ENCODE peak calls at places on chromosomes 13 and 19, in nine cellular contexts. Q is stimulated activated CD8-positive, alpha-beta memory T cell treated with anti-CD3 and anti-CD28 coated beads, Interleukin-7, amount 100 ng/mL, for 1 hour; F is left lung; G is ELR; B is AML-193; V is colonic mucosa; C is CD8-positive, alpha-beta T cell; D is NCI-H1092; A is fibroblast of the aortic adventitia. I is an unnamed sample.

GRCh38 chr13:74134777-74135305 is 637 bp upstream of the KLF12 start:
- DNase-seq in A (no peak), D (peak), V (peak), G (peak), F (peak), C (peak), Q (no peak), B (no peak), I (peak)

GRCh38 chr13:110715395-110716234 is 2.1 kb downstream of the ING1 start:
- DNase-seq in V (peak), A (peak), F (peak), B (peak), C (peak), Q (peak), D (peak), G (peak), I (peak)

GRCh38 chr13:87259479-87260083 is 411.6 kb upstream of the SLITRK5 start:
- DNase-seq in C (no peak), B (no peak), G (peak), Q (no peak), D (peak), F (peak), A (no peak), V (no peak), I (peak)

GRCh38 chr13:37136187-37136586 is 30.7 kb upstream of the CSNK1A1L start:
- DNase-seq in B (no peak), D (no peak), G (no peak), F (no peak), V (no peak), A (peak), C (no peak), Q (no peak), I (no peak)

GRCh38 chr13:78630509-78630908 is 27.2 kb upstream of the POU4F1 start:
- DNase-seq in V (no peak), F (no peak), A (no peak), Q (no peak), D (no peak), G (no peak), C (no peak), B (no peak), I (peak)

GRCh38 chr19:53546766-53547541 is 9.0 kb downstream of the ZNF331 start:
- DNase-seq in B (no peak), C (no peak), F (no peak), V (no peak), D (no peak), Q (no peak), G (no peak), A (no peak), I (peak)

GRCh38 chr19:5997371-5997770 is 19.4 kb upstream of the RANBP3 start:
- DNase-seq in A (no peak), F (no peak), C (no peak), V (no peak), D (no peak), G (no peak), B (no peak), Q (no peak), I (peak)

GRCh38 chr13:26299168-26299788 is 45.3 kb downstream of the CDK8 start:
- DNase-seq in V (no peak), A (no peak), Q (no peak), D (no peak), F (no peak), C (no peak), B (no peak), G (no peak), I (no peak)

GRCh38 chr13:105737688-105738087 is 797.8 kb downstream of the EFNB2 start:
- DNase-seq in G (no peak), A (no peak), C (no peak), V (no peak), B (no peak), F (no peak), D (no peak), Q (no peak), I (no peak)

GRCh38 chr13:114090476-114090875 is 41.9 kb downstream of the RASA3 start:
- DNase-seq in G (no peak), F (no peak), D (no peak), V (no peak), B (no peak), A (no peak), Q (no peak), C (no peak), I (no peak)

GRCh38 chr13:112932971-112933370 is 36.0 kb upstream of the MCF2L start:
- DNase-seq in A (no peak), F (no peak), Q (no peak), C (peak), B (no peak), G (no peak), D (no peak), V (no peak), I (no peak)

GRCh38 chr13:98571955-98572662 is 4.8 kb downstream of the STK24 start:
- DNase-seq in F (no peak), B (no peak), A (peak), Q (no peak), D (peak), C (no peak), V (peak), G (peak), I (no peak)

GRCh38 chr13:48402325-48402962 is 10.5 kb downstream of the LPAR6 start:
- DNase-seq in A (peak), Q (no peak), C (no peak), V (no peak), F (no peak), D (no peak), B (no peak), G (peak), I (no peak)

GRCh38 chr13:79406597-79406908 is 498 bp upstream of the RBM26 start:
- DNase-seq in A (no peak), C (no peak), F (no peak), D (no peak), Q (no peak), G (no peak), B (peak), V (no peak), I (peak)

GRCh38 chr19:28701491-28701890 is 511.5 kb downstream of the UQCRFS1 start:
- DNase-seq in F (no peak), D (no peak), B (no peak), G (peak), Q (no peak), A (peak), V (no peak), C (no peak), I (no peak)

GRCh38 chr19:4059931-4060620 is 6.6 kb downstream of the ZBTB7A start:
- DNase-seq in B (no peak), D (no peak), F (peak), Q (peak), G (no peak), A (peak), V (peak), C (peak), I (no peak)

GRCh38 chr13:46609726-46610125 is 56.8 kb downstream of the LRCH1 start:
- DNase-seq in D (no peak), B (no peak), Q (no peak), G (no peak), C (no peak), F (peak), V (no peak), A (no peak), I (peak)

I was measured in NCI-H82.